ENCODE peak calls at places on chromosomes 2 and 18, in five cellular contexts. Y is upper lobe of right lung, F is right lobe of liver, S is GM23248, X is A549. Q is an unnamed sample.

GRCh38 chr2:508121-508520 is 169.1 kb downstream of the TMEM18 start:
- DNase-seq in Y (no peak), F (no peak), S (no peak), X (no peak), Q (no peak)

GRCh38 chr18:28786941-28787340 is 610.0 kb upstream of the CDH2 start:
- DNase-seq in Y (no peak), F (no peak), S (no peak), X (no peak), Q (no peak)

GRCh38 chr2:24756789-24757188 is 36.4 kb downstream of the PTRHD1 start:
- DNase-seq in Y (no peak), F (no peak), S (no peak), X (no peak), Q (no peak)

GRCh38 chr2:219576505-219577388 is 4.6 kb downstream of the INHA start:
- DNase-seq in Y (no peak), F (no peak), S (peak; percentile 41), X (no peak), Q (no peak)

GRCh38 chr18:48902023-48902855 is 48.5 kb downstream of the SMAD7 start:
- DNase-seq in Y (peak; percentile 92), F (peak; percentile 83), S (peak; percentile 94), X (peak; percentile 52), Q (peak; percentile 89)

GRCh38 chr18:53605198-53605597 is 619.3 kb downstream of the MBD2 start:
- DNase-seq in Y (no peak), F (no peak), S (no peak), X (no peak), Q (no peak)

GRCh38 chr2:95316466-95317122 is 19.4 kb downstream of the KCNIP3 start:
- DNase-seq in Y (no peak), F (no peak), S (peak; percentile 81), X (no peak), Q (no peak)

GRCh38 chr2:27831279-27832050 is 58.7 kb downstream of the RBKS start:
- DNase-seq in Y (no peak), F (no peak), S (peak; percentile 25), X (no peak), Q (no peak)

GRCh38 chr2:154568413-154568812 is 130.1 kb upstream of the KCNJ3 start:
- DNase-seq in Y (no peak), F (no peak), S (no peak), X (no peak), Q (no peak)

GRCh38 chr2:79799744-79800143 is 286.9 kb downstream of the CTNNA2 start:
- DNase-seq in Y (no peak), F (no peak), S (no peak), X (no peak), Q (no peak)

GRCh38 chr2:223093436-223093839 is 41.4 kb downstream of the KCNE4 start:
- DNase-seq in Y (no peak), F (no peak), S (peak; percentile 81), X (no peak), Q (no peak)

GRCh38 chr2:215354771-215355695 is 43.2 kb downstream of the ATIC start:
- DNase-seq in Y (no peak), F (no peak), S (peak; percentile 84), X (no peak), Q (no peak)

GRCh38 chr18:56641714-56642331 is 3.4 kb upstream of the TXNL1 start:
- DNase-seq in Y (no peak), F (no peak), S (peak; percentile 34), X (no peak), Q (no peak)

GRCh38 chr2:119721462-119721861 is 38.3 kb upstream of the PTPN4 start:
- DNase-seq in Y (no peak), F (no peak), S (no peak), X (no peak), Q (no peak)

GRCh38 chr2:34578641-34579040 is 979.5 kb upstream of the FAM98A start:
- DNase-seq in Y (no peak), F (no peak), S (no peak), X (no peak), Q (no peak)

GRCh38 chr2:8553643-8554042 is 128.2 kb upstream of the ID2 start:
- DNase-seq in Y (no peak), F (no peak), S (no peak), X (no peak), Q (no peak)

GRCh38 chr18:7608174-7608550 is 41.0 kb downstream of the PTPRM start:
- DNase-seq in Y (no peak), F (no peak), S (peak; percentile 24), X (no peak), Q (no peak)

GRCh38 chr18:7607535-7608173 is 40.5 kb downstream of the PTPRM start:
- DNase-seq in Y (no peak), F (no peak), S (no peak), X (no peak), Q (no peak)

GRCh38 chr18:7608798-7609197 is 41.7 kb downstream of the PTPRM start:
- DNase-seq in Y (no peak), F (no peak), S (peak; percentile 65), X (no peak), Q (no peak)

GRCh38 chr18:7603259-7604000 is 36.3 kb downstream of the PTPRM start:
- DNase-seq in Y (no peak), F (no peak), S (no peak), X (no peak), Q (no peak)

GRCh38 chr18:7605705-7606104 is 38.6 kb downstream of the PTPRM start:
- DNase-seq in Y (no peak), F (no peak), S (no peak), X (no peak), Q (no peak)
- H3K4me1 ChIP-seq in Y (peaks cover 19% of the 10 kb centered on the region), F (no peaks in the 10 kb centered on the region), S (peaks cover 35% of the 10 kb centered on the region), X (peaks cover 32% of the 10 kb centered on the region), Q (peaks cover 33% of the 10 kb centered on the region)

GRCh38 chr2:128302744-128303067 is 16.0 kb downstream of the HS6ST1 start:
- DNase-seq in Y (no peak), F (peak; percentile 8), S (no peak), X (no peak), Q (no peak)

GRCh38 chr2:128300621-128301020 is 18.0 kb downstream of the HS6ST1 start:
- DNase-seq in Y (no peak), F (peak; percentile 8), S (no peak), X (no peak), Q (no peak)

GRCh38 chr2:128301021-128301420 is 17.6 kb downstream of the HS6ST1 start:
- DNase-seq in Y (no peak), F (peak; percentile 18), S (no peak), X (no peak), Q (no peak)

GRCh38 chr2:128302011-128302743 is 16.5 kb downstream of the HS6ST1 start:
- DNase-seq in Y (no peak), F (peak; percentile 39), S (peak; percentile 22), X (no peak), Q (no peak)

GRCh38 chr2:128301501-128301966 is 17.1 kb downstream of the HS6ST1 start:
- DNase-seq in Y (no peak), F (peak; percentile 23), S (peak; percentile 99), X (no peak), Q (no peak)
- H3K4me1 ChIP-seq in Y (peaks cover 20% of the 10 kb centered on the region), F (peaks cover 37% of the 10 kb centered on the region), S (peaks cover 35% of the 10 kb centered on the region), X (peaks cover 35% of the 10 kb centered on the region), Q (peaks cover 53% of the 10 kb centered on the region)

DNA sequence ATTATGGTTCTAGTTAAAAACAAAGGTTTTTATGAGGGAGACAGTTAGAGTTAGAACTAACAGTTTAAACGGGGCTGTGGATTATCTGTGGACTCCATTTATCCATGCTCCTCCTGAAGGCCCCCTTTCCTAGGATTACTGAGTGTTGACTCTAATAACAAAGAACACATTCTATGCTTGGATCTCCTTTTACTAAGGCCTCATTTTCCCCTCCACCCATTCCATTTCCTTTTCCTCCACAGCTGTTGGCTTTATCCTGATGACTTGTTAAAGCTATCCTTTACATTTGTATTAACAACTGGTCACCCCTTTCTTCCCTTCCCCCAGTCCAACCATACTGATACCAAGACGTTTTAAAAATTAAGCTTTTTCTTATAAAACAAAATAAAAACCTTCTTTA is 220.6 kb downstream of the SRBD1 start:
- DNase-seq in Y (no peak), F (no peak), S (no peak), X (no peak), Q (no peak)
- H3K4me1 ChIP-seq in Y (no peaks in the 10 kb centered on the region), F (no peaks in the 10 kb centered on the region), S (peaks cover 11% of the 10 kb centered on the region), X (no peaks in the 10 kb centered on the region), Q (no peaks in the 10 kb centered on the region)

GRCh38 chr2:128516938-128517337 is 198.3 kb upstream of the HS6ST1 start:
- DNase-seq in Y (no peak), F (no peak), S (no peak), X (no peak), Q (no peak)
- H3K4me1 ChIP-seq in Y (peaks cover 7% of the 10 kb centered on the region), F (no peaks in the 10 kb centered on the region), S (no peaks in the 10 kb centered on the region), X (no peaks in the 10 kb centered on the region), Q (peaks cover 8% of the 10 kb centered on the region)

GRCh38 chr2:236161531-236161930 is 6.7 kb downstream of the GBX2 start:
- DNase-seq in Y (peak; percentile 51), F (no peak), S (no peak), X (no peak), Q (no peak)

GRCh38 chr2:236163483-236164200 is 4.5 kb downstream of the GBX2 start:
- DNase-seq in Y (peak; percentile 59), F (no peak), S (no peak), X (no peak), Q (no peak)

GRCh38 chr2:236161082-236161462 is 7.1 kb downstream of the GBX2 start:
- DNase-seq in Y (no peak), F (no peak), S (no peak), X (no peak), Q (no peak)

GRCh38 chr2:236162804-236163482 is 5.2 kb downstream of the GBX2 start:
- DNase-seq in Y (peak; percentile 56), F (no peak), S (no peak), X (no peak), Q (no peak)

GRCh38 chr2:236162031-236162803 is 6.0 kb downstream of the GBX2 start:
- DNase-seq in Y (peak; percentile 40), F (no peak), S (no peak), X (no peak), Q (no peak)
- H3K4me1 ChIP-seq in Y (peaks cover 26% of the 10 kb centered on the region), F (no peaks in the 10 kb centered on the region), S (peaks cover 9% of the 10 kb centered on the region), X (peaks cover 4% of the 10 kb centered on the region), Q (peaks cover 33% of the 10 kb centered on the region)

Q was measured in lower lobe of right lung.